ENCODE peak calls at places on chromosomes 3 and 15, in seven cellular contexts. Q is fibroblast of villous mesenchyme, O is heart right ventricle, L is Peyer's patch, C is IMR-90, S is RWPE2, F is retinal pigment epithelial cell. Y is an unnamed sample.

GRCh38 chr3:17140670-17141505 is 256.1 kb downstream of the PLCL2 start:
- DNase-seq in Q (no peak), O (peak; percentile 49), L (no peak), C (no peak), S (no peak), F (no peak), Y (no peak)

GRCh38 chr3:180117381-180118163 is 80.8 kb upstream of the PEX5L start:
- DNase-seq in Q (no peak), O (no peak), L (no peak), C (no peak), S (no peak), F (no peak), Y (no peak)

GRCh38 chr3:87287025-87287424 is 10.6 kb upstream of the POU1F1 start:
- DNase-seq in Q (peak; percentile 16), O (no peak), L (no peak), C (peak; percentile 53), S (no peak), F (no peak), Y (peak; percentile 51)

GRCh38 chr3:143737065-143737464 is 111.2 kb downstream of the SLC9A9 start:
- DNase-seq in Q (no peak), O (no peak), L (no peak), C (no peak), S (no peak), F (peak; percentile 15), Y (no peak)

GRCh38 chr3:23611737-23612295 is 193.9 kb upstream of the UBE2E1 start:
- DNase-seq in Q (peak; percentile 52), O (peak; percentile 87), L (no peak), C (peak; percentile 80), S (no peak), F (no peak), Y (peak; percentile 72)

GRCh38 chr3:112119686-112120484 is 13.2 kb downstream of the GCSAM start:
- DNase-seq in Q (no peak), O (no peak), L (no peak), C (no peak), S (no peak), F (no peak), Y (no peak)

GRCh38 chr3:48716508-48716981 is 476 bp downstream of the IP6K2 start:
- DNase-seq in Q (peak; percentile 13), O (no peak), L (peak; percentile 53), C (no peak), S (no peak), F (no peak), Y (no peak)

GRCh38 chr15:50880651-50881114 is 27.8 kb upstream of the AP4E1 start:
- DNase-seq in Q (peak; percentile 77), O (no peak), L (no peak), C (peak; percentile 86), S (no peak), F (no peak), Y (peak; percentile 78)

GRCh38 chr3:133412511-133413165 is 12.8 kb downstream of the BFSP2 start:
- DNase-seq in Q (peak; percentile 27), O (no peak), L (no peak), C (peak; percentile 85), S (no peak), F (no peak), Y (peak; percentile 70)

GRCh38 chr15:62985768-62986167 is 56.8 kb upstream of the TPM1 start:
- DNase-seq in Q (peak; percentile 45), O (no peak), L (no peak), C (peak; percentile 81), S (no peak), F (no peak), Y (peak; percentile 61)

GRCh38 chr3:72318504-72319201 is 529.6 kb downstream of the SHQ1 start:
- DNase-seq in Q (peak; percentile 37), O (no peak), L (no peak), C (peak; percentile 53), S (no peak), F (no peak), Y (no peak)

GRCh38 chr3:42872718-42873117 is 3.0 kb downstream of the CYP8B1 start:
- DNase-seq in Q (no peak), O (no peak), L (no peak), C (no peak), S (no peak), F (no peak), Y (no peak)

GRCh38 chr3:20546636-20547035 is 360.6 kb upstream of the SGO1 start:
- DNase-seq in Q (no peak), O (no peak), L (no peak), C (no peak), S (no peak), F (no peak), Y (no peak)

GRCh38 chr15:94196536-94196935 is 34.8 kb upstream of the MCTP2 start:
- DNase-seq in Q (peak; percentile 59), O (no peak), L (no peak), C (peak; percentile 60), S (no peak), F (no peak), Y (peak; percentile 1)

GRCh38 chr3:194121881-194122280 is 14.1 kb upstream of the HES1 start:
- DNase-seq in Q (peak; percentile 68), O (no peak), L (no peak), C (peak; percentile 62), S (no peak), F (no peak), Y (peak; percentile 58)

GRCh38 chr3:179828738-179829137 is 175.9 kb downstream of the USP13 start:
- DNase-seq in Q (no peak), O (no peak), L (no peak), C (no peak), S (no peak), F (no peak), Y (no peak)

GRCh38 chr3:108393128-108393900 is 97.0 kb downstream of the HHLA2 start:
- DNase-seq in Q (no peak), O (no peak), L (no peak), C (no peak), S (no peak), F (no peak), Y (no peak)

GRCh38 chr3:128483657-128484403 is 9.2 kb downstream of the GATA2 start:
- DNase-seq in Q (peak; percentile 13), O (no peak), L (no peak), C (no peak), S (no peak), F (no peak), Y (no peak)

GRCh38 chr3:64377942-64378341 is 152.7 kb upstream of the PRICKLE2 start:
- DNase-seq in Q (no peak), O (no peak), L (no peak), C (no peak), S (no peak), F (no peak), Y (no peak)

GRCh38 chr3:32336123-32336518 is 55.5 kb upstream of the CMTM7 start:
- DNase-seq in Q (no peak), O (no peak), L (no peak), C (no peak), S (no peak), F (no peak), Y (peak; percentile 30)

GRCh38 chr15:98658831-98659699 is 10.7 kb downstream of the IGF1R start:
- DNase-seq in Q (peak; percentile 58), O (no peak), L (peak; percentile 80), C (peak; percentile 60), S (no peak), F (no peak), Y (peak; percentile 64)

GRCh38 chr3:152938974-152939636 is 104.2 kb downstream of the P2RY1 start:
- DNase-seq in Q (no peak), O (no peak), L (no peak), C (no peak), S (no peak), F (no peak), Y (no peak)

GRCh38 chr3:47420511-47421484 is 40.0 kb downstream of the PTPN23 start:
- DNase-seq in Q (peak; percentile 87), O (peak; percentile 83), L (peak; percentile 95), C (peak; percentile 83), S (peak; percentile 70), F (peak; percentile 39), Y (peak; percentile 92)

GRCh38 chr3:47422743-47423142 is 41.9 kb downstream of the PTPN23 start:
- DNase-seq in Q (no peak), O (no peak), L (no peak), C (no peak), S (no peak), F (no peak), Y (no peak)

GRCh38 chr3:47420044-47420430 is 39.2 kb downstream of the PTPN23 start:
- DNase-seq in Q (no peak), O (no peak), L (no peak), C (no peak), S (no peak), F (no peak), Y (no peak)

GRCh38 chr3:47423548-47424145 is 42.8 kb downstream of the PTPN23 start:
- DNase-seq in Q (no peak), O (no peak), L (no peak), C (no peak), S (no peak), F (no peak), Y (no peak)

DNA sequence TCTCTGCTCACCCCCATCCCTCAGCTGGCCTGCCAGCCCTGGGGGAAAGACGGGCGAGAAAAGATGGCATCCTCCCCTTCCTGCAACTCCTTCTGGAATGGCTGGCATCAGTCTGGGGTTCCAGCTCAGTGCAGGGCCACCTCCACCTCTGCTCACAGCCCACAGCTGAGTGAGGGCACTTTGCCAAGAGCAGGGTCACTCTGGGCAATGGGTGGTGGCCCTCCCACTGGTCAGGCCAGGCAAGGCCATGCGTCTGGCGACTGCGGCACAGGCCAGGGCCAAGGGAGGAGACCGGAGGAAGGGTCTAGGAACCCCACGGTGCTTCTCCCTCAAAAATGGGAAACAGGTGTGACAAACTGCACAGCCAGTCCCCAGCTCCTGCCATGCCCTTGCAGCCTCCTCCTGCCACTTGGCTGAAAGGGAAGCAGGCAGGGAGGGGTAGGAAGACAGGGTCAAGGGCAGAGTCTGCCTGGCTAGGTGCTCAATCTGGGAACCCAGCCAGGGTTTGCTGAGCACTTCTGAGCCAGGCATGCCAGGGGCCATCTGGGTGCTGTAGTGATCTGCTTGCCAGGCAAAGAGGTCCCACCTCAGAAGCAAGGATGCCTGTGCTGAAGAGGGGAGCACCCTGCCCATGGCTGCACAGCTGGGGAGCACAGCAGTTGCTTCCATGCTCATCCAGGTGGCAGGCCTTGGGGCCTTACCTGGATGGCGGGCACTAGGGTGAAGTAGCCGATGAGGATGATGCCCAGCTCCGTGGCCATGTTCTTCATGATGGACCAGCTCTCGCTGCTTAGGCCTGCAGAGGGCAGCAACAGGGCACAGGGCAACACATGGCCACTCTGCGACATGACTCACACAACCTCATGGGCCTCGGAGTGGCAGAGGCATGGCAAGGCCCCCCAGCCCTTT is 41.2 kb downstream of the PTPN23 start:
- DNase-seq in Q (no peak), O (peak; percentile 57), L (peak; percentile 72), C (no peak), S (no peak), F (no peak), Y (peak; percentile 31)
- TF ChIP-seq CTCF in Q (peak; percentile 34), O (peak; percentile 33), L (no peak), C (peak; percentile 36), S (peak; percentile 24), F (peak; percentile 43), Y (peak; percentile 32)

GRCh38 chr15:72197045-72197459 is 535 bp downstream of the GRAMD2A start:
- DNase-seq in Q (no peak), O (no peak), L (no peak), C (no peak), S (no peak), F (no peak), Y (no peak)
- H3K4me3 ChIP-seq in Q (peak overlapping the region; percentile 43), O (peak overlapping the region; percentile 52), L (peak overlapping the region; percentile 58), C (peak overlapping the region; percentile 25), S (peak overlapping the region; percentile 47), F (peak overlapping the region; percentile 43), Y (peak overlapping the region; percentile 53)

GRCh38 chr3:77042892-77043291 is 3.0 kb downstream of the ROBO2 start:
- DNase-seq in Q (no peak), O (no peak), L (no peak), C (no peak), S (no peak), F (no peak), Y (peak; percentile 16)
- TF ChIP-seq CTCF in Q (peak; percentile 6), O (peak; percentile 9), L (no peak), C (no peak), S (peak; percentile 45), F (peak; percentile 21), Y (peak; percentile 58)

GRCh38 chr3:66500575-66501482 is at the start of gene LRIG1:
- DNase-seq in Q (peak; percentile 98), O (peak; percentile 100), L (peak; percentile 100), C (peak; percentile 97), S (peak; percentile 99), F (peak; percentile 88), Y (peak; percentile 99)
- H3K4me3 ChIP-seq in Q (peak within 1 kb of the TSS; percentile 73), O (peak within 1 kb of the TSS; percentile 94), L (peak within 1 kb of the TSS; percentile 63), C (peak within 1 kb of the TSS; percentile 97), S (peak within 1 kb of the TSS; percentile 92), F (peak within 1 kb of the TSS; percentile 65), Y (peak within 1 kb of the TSS; percentile 83)